ENCODE peak calls at places on chromosomes 3 and 15, in seven cellular contexts. One of them, this sample, is unnamed.

GRCh38 chr3:55486857-55487375 is at the start of gene WNT5A:
- DNase-seq in NAMALWA: peak
- DNase-seq in activated T-helper 1 cell treated with anti-CD3 and anti-CD28 coated beads, Interleukin-2, amount 50 U/mL, for 16 hours: no peak
- DNase-seq in coronary artery: no peak
- DNase-seq in IMR-90: no peak
- DNase-seq in kidney glomerular epithelial cell: peak
- DNase-seq in HuH-7.5: no peak
- DNase-seq in this sample: no peak

GRCh38 chr15:64686130-64686735 is 89.2 kb downstream of the RBPMS2 start:
- DNase-seq in NAMALWA: peak
- DNase-seq in activated T-helper 1 cell treated with anti-CD3 and anti-CD28 coated beads, Interleukin-2, amount 50 U/mL, for 16 hours: no peak
- DNase-seq in coronary artery: no peak
- DNase-seq in IMR-90: peak
- DNase-seq in kidney glomerular epithelial cell: peak
- DNase-seq in HuH-7.5: peak
- DNase-seq in this sample: no peak

GRCh38 chr15:69225355-69226027 is 65.1 kb downstream of the GLCE start:
- DNase-seq in NAMALWA: peak
- DNase-seq in activated T-helper 1 cell treated with anti-CD3 and anti-CD28 coated beads, Interleukin-2, amount 50 U/mL, for 16 hours: no peak
- DNase-seq in coronary artery: no peak
- DNase-seq in IMR-90: peak
- DNase-seq in kidney glomerular epithelial cell: peak
- DNase-seq in HuH-7.5: no peak
- DNase-seq in this sample: no peak

GRCh38 chr15:63677778-63678177 is 80.6 kb downstream of the FBXL22 start:
- DNase-seq in NAMALWA: no peak
- DNase-seq in activated T-helper 1 cell treated with anti-CD3 and anti-CD28 coated beads, Interleukin-2, amount 50 U/mL, for 16 hours: no peak
- DNase-seq in coronary artery: no peak
- DNase-seq in IMR-90: no peak
- DNase-seq in kidney glomerular epithelial cell: no peak
- DNase-seq in HuH-7.5: peak
- DNase-seq in this sample: no peak

GRCh38 chr3:126554560-126555525 is 3.9 kb downstream of the C3orf22 start:
- DNase-seq in NAMALWA: no peak
- DNase-seq in activated T-helper 1 cell treated with anti-CD3 and anti-CD28 coated beads, Interleukin-2, amount 50 U/mL, for 16 hours: no peak
- DNase-seq in coronary artery: peak
- DNase-seq in IMR-90: no peak
- DNase-seq in kidney glomerular epithelial cell: no peak
- DNase-seq in HuH-7.5: no peak
- DNase-seq in this sample: no peak

GRCh38 chr15:33834892-33835730 is 133.2 kb upstream of the CHRM5 start:
- DNase-seq in NAMALWA: no peak
- DNase-seq in activated T-helper 1 cell treated with anti-CD3 and anti-CD28 coated beads, Interleukin-2, amount 50 U/mL, for 16 hours: no peak
- DNase-seq in coronary artery: no peak
- DNase-seq in IMR-90: no peak
- DNase-seq in kidney glomerular epithelial cell: no peak
- DNase-seq in HuH-7.5: no peak
- DNase-seq in this sample: no peak

GRCh38 chr15:88605507-88606436 is 15.4 kb upstream of the AEN start:
- DNase-seq in NAMALWA: no peak
- DNase-seq in activated T-helper 1 cell treated with anti-CD3 and anti-CD28 coated beads, Interleukin-2, amount 50 U/mL, for 16 hours: no peak
- DNase-seq in coronary artery: no peak
- DNase-seq in IMR-90: peak
- DNase-seq in kidney glomerular epithelial cell: no peak
- DNase-seq in HuH-7.5: no peak
- DNase-seq in this sample: peak

GRCh38 chr3:48187579-48188265 is 495 bp downstream of the CDC25A start:
- DNase-seq in NAMALWA: peak
- DNase-seq in activated T-helper 1 cell treated with anti-CD3 and anti-CD28 coated beads, Interleukin-2, amount 50 U/mL, for 16 hours: peak
- DNase-seq in coronary artery: no peak
- DNase-seq in IMR-90: no peak
- DNase-seq in kidney glomerular epithelial cell: no peak
- DNase-seq in HuH-7.5: peak
- DNase-seq in this sample: peak

GRCh38 chr3:170727754-170728153 is 141.9 kb upstream of the SLC7A14 start:
- DNase-seq in NAMALWA: no peak
- DNase-seq in activated T-helper 1 cell treated with anti-CD3 and anti-CD28 coated beads, Interleukin-2, amount 50 U/mL, for 16 hours: no peak
- DNase-seq in coronary artery: no peak
- DNase-seq in IMR-90: no peak
- DNase-seq in kidney glomerular epithelial cell: no peak
- DNase-seq in HuH-7.5: no peak
- DNase-seq in this sample: no peak

GRCh38 chr15:62758126-62758951 is 284.2 kb upstream of the TPM1 start:
- DNase-seq in NAMALWA: no peak
- DNase-seq in activated T-helper 1 cell treated with anti-CD3 and anti-CD28 coated beads, Interleukin-2, amount 50 U/mL, for 16 hours: no peak
- DNase-seq in coronary artery: peak
- DNase-seq in IMR-90: peak
- DNase-seq in kidney glomerular epithelial cell: peak
- DNase-seq in HuH-7.5: no peak
- DNase-seq in this sample: no peak

GRCh38 chr3:23540600-23540999 is 265.2 kb upstream of the UBE2E1 start:
- DNase-seq in NAMALWA: no peak
- DNase-seq in activated T-helper 1 cell treated with anti-CD3 and anti-CD28 coated beads, Interleukin-2, amount 50 U/mL, for 16 hours: no peak
- DNase-seq in coronary artery: no peak
- DNase-seq in IMR-90: no peak
- DNase-seq in kidney glomerular epithelial cell: no peak
- DNase-seq in HuH-7.5: no peak
- DNase-seq in this sample: no peak

GRCh38 chr3:183224581-183224980 is 28.5 kb upstream of the B3GNT5 start:
- DNase-seq in NAMALWA: no peak
- DNase-seq in activated T-helper 1 cell treated with anti-CD3 and anti-CD28 coated beads, Interleukin-2, amount 50 U/mL, for 16 hours: no peak
- DNase-seq in coronary artery: no peak
- DNase-seq in IMR-90: no peak
- DNase-seq in kidney glomerular epithelial cell: no peak
- DNase-seq in HuH-7.5: no peak
- DNase-seq in this sample: no peak

GRCh38 chr3:72336821-72337479 is 511.3 kb downstream of the SHQ1 start:
- DNase-seq in NAMALWA: no peak
- DNase-seq in activated T-helper 1 cell treated with anti-CD3 and anti-CD28 coated beads, Interleukin-2, amount 50 U/mL, for 16 hours: no peak
- DNase-seq in coronary artery: peak
- DNase-seq in IMR-90: peak
- DNase-seq in kidney glomerular epithelial cell: no peak
- DNase-seq in HuH-7.5: no peak
- DNase-seq in this sample: no peak

GRCh38 chr15:74235962-74236361 is at the start of gene CCDC33:
- DNase-seq in NAMALWA: peak
- DNase-seq in activated T-helper 1 cell treated with anti-CD3 and anti-CD28 coated beads, Interleukin-2, amount 50 U/mL, for 16 hours: no peak
- DNase-seq in coronary artery: no peak
- DNase-seq in IMR-90: no peak
- DNase-seq in kidney glomerular epithelial cell: no peak
- DNase-seq in HuH-7.5: no peak
- DNase-seq in this sample: no peak

GRCh38 chr3:160200328-160200727 is 24.9 kb upstream of the C3orf80 start:
- DNase-seq in NAMALWA: no peak
- DNase-seq in activated T-helper 1 cell treated with anti-CD3 and anti-CD28 coated beads, Interleukin-2, amount 50 U/mL, for 16 hours: no peak
- DNase-seq in coronary artery: no peak
- DNase-seq in IMR-90: no peak
- DNase-seq in kidney glomerular epithelial cell: no peak
- DNase-seq in HuH-7.5: no peak
- DNase-seq in this sample: no peak

GRCh38 chr3:30167511-30168135 is 438.8 kb upstream of the TGFBR2 start:
- DNase-seq in NAMALWA: no peak
- DNase-seq in activated T-helper 1 cell treated with anti-CD3 and anti-CD28 coated beads, Interleukin-2, amount 50 U/mL, for 16 hours: no peak
- DNase-seq in coronary artery: no peak
- DNase-seq in IMR-90: peak
- DNase-seq in kidney glomerular epithelial cell: peak
- DNase-seq in HuH-7.5: no peak
- DNase-seq in this sample: no peak

GRCh38 chr15:101366853-101367252 is 71.8 kb upstream of the SNRPA1 start:
- DNase-seq in NAMALWA: no peak
- DNase-seq in activated T-helper 1 cell treated with anti-CD3 and anti-CD28 coated beads, Interleukin-2, amount 50 U/mL, for 16 hours: no peak
- DNase-seq in coronary artery: peak
- DNase-seq in IMR-90: no peak
- DNase-seq in kidney glomerular epithelial cell: no peak
- DNase-seq in HuH-7.5: no peak
- DNase-seq in this sample: no peak

GRCh38 chr3:100650651-100651611 is 41.5 kb downstream of the ADGRG7 start:
- DNase-seq in NAMALWA: peak
- DNase-seq in activated T-helper 1 cell treated with anti-CD3 and anti-CD28 coated beads, Interleukin-2, amount 50 U/mL, for 16 hours: no peak
- DNase-seq in coronary artery: no peak
- DNase-seq in IMR-90: peak
- DNase-seq in kidney glomerular epithelial cell: peak
- DNase-seq in HuH-7.5: no peak
- DNase-seq in this sample: no peak

GRCh38 chr15:68658641-68659358 is 80.0 kb downstream of the CORO2B start:
- DNase-seq in NAMALWA: no peak
- DNase-seq in activated T-helper 1 cell treated with anti-CD3 and anti-CD28 coated beads, Interleukin-2, amount 50 U/mL, for 16 hours: no peak
- DNase-seq in coronary artery: peak
- DNase-seq in IMR-90: no peak
- DNase-seq in kidney glomerular epithelial cell: no peak
- DNase-seq in HuH-7.5: no peak
- DNase-seq in this sample: no peak

GRCh38 chr3:3798641-3799113 is 554 bp upstream of the LRRN1 start:
- DNase-seq in NAMALWA: no peak
- DNase-seq in activated T-helper 1 cell treated with anti-CD3 and anti-CD28 coated beads, Interleukin-2, amount 50 U/mL, for 16 hours: no peak
- DNase-seq in coronary artery: no peak
- DNase-seq in IMR-90: no peak
- DNase-seq in kidney glomerular epithelial cell: no peak
- DNase-seq in HuH-7.5: peak
- DNase-seq in this sample: no peak

GRCh38 chr15:101198031-101198430 is 53.8 kb downstream of the CHSY1 start:
- DNase-seq in NAMALWA: no peak
- DNase-seq in activated T-helper 1 cell treated with anti-CD3 and anti-CD28 coated beads, Interleukin-2, amount 50 U/mL, for 16 hours: no peak
- DNase-seq in coronary artery: no peak
- DNase-seq in IMR-90: no peak
- DNase-seq in kidney glomerular epithelial cell: no peak
- DNase-seq in HuH-7.5: no peak
- DNase-seq in this sample: no peak

GRCh38 chr3:68666409-68667193 is 265.7 kb downstream of the TAFA4 start:
- DNase-seq in NAMALWA: no peak
- DNase-seq in activated T-helper 1 cell treated with anti-CD3 and anti-CD28 coated beads, Interleukin-2, amount 50 U/mL, for 16 hours: no peak
- DNase-seq in coronary artery: no peak
- DNase-seq in IMR-90: no peak
- DNase-seq in kidney glomerular epithelial cell: no peak
- DNase-seq in HuH-7.5: no peak
- DNase-seq in this sample: no peak

GRCh38 chr3:128322030-128323022 is 144.4 kb downstream of the DNAJB8 start:
- DNase-seq in NAMALWA: peak
- DNase-seq in activated T-helper 1 cell treated with anti-CD3 and anti-CD28 coated beads, Interleukin-2, amount 50 U/mL, for 16 hours: no peak
- DNase-seq in coronary artery: peak
- DNase-seq in IMR-90: peak
- DNase-seq in kidney glomerular epithelial cell: peak
- DNase-seq in HuH-7.5: no peak
- DNase-seq in this sample: peak

This sample was measured in T follicular helper cell.